ENCODE peak calls at places on chromosomes 12 and 14, in six cellular contexts. One of them, this sample, is unnamed.

GRCh38 chr12:16019131-16019530 is 108.0 kb downstream of the DERA start:
- DNase-seq in transverse colon: no peak
- DNase-seq in astrocyte: peak; percentile 59
- DNase-seq in HepG2: no peak
- DNase-seq in neural progenitor cell: no peak
- DNase-seq in DND-41: no peak
- DNase-seq in this sample: no peak

GRCh38 chr12:27626239-27626638 is 70.0 kb upstream of the REP15 start:
- DNase-seq in DND-41: no peak
- DNase-seq in neural progenitor cell: no peak
- DNase-seq in astrocyte: peak; percentile 46
- DNase-seq in HepG2: no peak
- DNase-seq in transverse colon: no peak
- DNase-seq in this sample: no peak

GRCh38 chr12:6465467-6466183 is 4.9 kb downstream of the VAMP1 start:
- DNase-seq in neural progenitor cell: peak; percentile 82
- DNase-seq in HepG2: peak; percentile 56
- DNase-seq in DND-41: peak; percentile 59
- DNase-seq in astrocyte: peak; percentile 41
- DNase-seq in transverse colon: peak; percentile 66
- DNase-seq in this sample: peak; percentile 76

GRCh38 chr12:14390885-14391530 is 25.5 kb downstream of the ATF7IP start:
- DNase-seq in neural progenitor cell: no peak
- DNase-seq in HepG2: no peak
- DNase-seq in astrocyte: no peak
- DNase-seq in transverse colon: no peak
- DNase-seq in DND-41: no peak
- DNase-seq in this sample: no peak

GRCh38 chr14:94227029-94227428 is 52.9 kb downstream of the PPP4R4 start:
- DNase-seq in DND-41: no peak
- DNase-seq in neural progenitor cell: no peak
- DNase-seq in transverse colon: no peak
- DNase-seq in astrocyte: peak; percentile 32
- DNase-seq in HepG2: no peak
- DNase-seq in this sample: no peak

GRCh38 chr12:42588981-42589464 is 523 bp downstream of the PRICKLE1 start:
- DNase-seq in astrocyte: no peak
- DNase-seq in DND-41: no peak
- DNase-seq in HepG2: no peak
- DNase-seq in transverse colon: peak; percentile 13
- DNase-seq in neural progenitor cell: peak; percentile 84
- DNase-seq in this sample: peak; percentile 45

GRCh38 chr12:64104376-64104775 is 117.7 kb downstream of the KICS2 start:
- DNase-seq in transverse colon: peak; percentile 25
- DNase-seq in HepG2: no peak
- DNase-seq in astrocyte: peak; percentile 61
- DNase-seq in DND-41: no peak
- DNase-seq in neural progenitor cell: no peak
- DNase-seq in this sample: peak; percentile 84

GRCh38 chr12:43105426-43105981 is 446.5 kb downstream of the ADAMTS20 start:
- DNase-seq in DND-41: no peak
- DNase-seq in HepG2: no peak
- DNase-seq in astrocyte: no peak
- DNase-seq in neural progenitor cell: no peak
- DNase-seq in transverse colon: no peak
- DNase-seq in this sample: no peak

GRCh38 chr12:40762072-40762471 is 69.8 kb downstream of the CNTN1 start:
- DNase-seq in neural progenitor cell: no peak
- DNase-seq in DND-41: no peak
- DNase-seq in astrocyte: no peak
- DNase-seq in transverse colon: no peak
- DNase-seq in HepG2: no peak
- DNase-seq in this sample: no peak

GRCh38 chr12:110689002-110689600 is at the start of gene HVCN1:
- DNase-seq in transverse colon: peak; percentile 60
- DNase-seq in DND-41: peak; percentile 81
- DNase-seq in astrocyte: no peak
- DNase-seq in neural progenitor cell: peak; percentile 82
- DNase-seq in HepG2: no peak
- DNase-seq in this sample: peak; percentile 64

GRCh38 chr12:106681210-106681609 is 93.3 kb upstream of the RIC8B start:
- DNase-seq in astrocyte: no peak
- DNase-seq in neural progenitor cell: peak; percentile 16
- DNase-seq in transverse colon: no peak
- DNase-seq in DND-41: no peak
- DNase-seq in HepG2: no peak
- DNase-seq in this sample: no peak

GRCh38 chr14:46147486-46147885 is 504.1 kb downstream of the RPL10L start:
- DNase-seq in astrocyte: no peak
- DNase-seq in HepG2: no peak
- DNase-seq in transverse colon: no peak
- DNase-seq in neural progenitor cell: no peak
- DNase-seq in DND-41: no peak
- DNase-seq in this sample: no peak

GRCh38 chr14:95770777-95771176 is 56.9 kb upstream of the TCL1A start:
- DNase-seq in transverse colon: no peak
- DNase-seq in astrocyte: no peak
- DNase-seq in neural progenitor cell: no peak
- DNase-seq in HepG2: no peak
- DNase-seq in DND-41: peak; percentile 30
- DNase-seq in this sample: no peak

GRCh38 chr12:113853491-113853890 is 112.6 kb downstream of the RBM19 start:
- DNase-seq in astrocyte: no peak
- DNase-seq in HepG2: no peak
- DNase-seq in DND-41: no peak
- DNase-seq in transverse colon: no peak
- DNase-seq in neural progenitor cell: no peak
- DNase-seq in this sample: no peak

GRCh38 chr12:15196221-15196620 is 25.0 kb downstream of the RERG start:
- DNase-seq in astrocyte: no peak
- DNase-seq in HepG2: no peak
- DNase-seq in DND-41: no peak
- DNase-seq in neural progenitor cell: no peak
- DNase-seq in transverse colon: no peak
- DNase-seq in this sample: no peak

GRCh38 chr12:103933237-103933636 is 3.0 kb downstream of the HSP90B1 start:
- DNase-seq in transverse colon: no peak
- DNase-seq in HepG2: no peak
- DNase-seq in neural progenitor cell: peak; percentile 63
- DNase-seq in astrocyte: no peak
- DNase-seq in DND-41: no peak
- DNase-seq in this sample: no peak

GRCh38 chr14:50086316-50086700 is 30.1 kb downstream of the VCPKMT start:
- DNase-seq in neural progenitor cell: no peak
- DNase-seq in astrocyte: no peak
- DNase-seq in transverse colon: no peak
- DNase-seq in DND-41: no peak
- DNase-seq in HepG2: no peak
- DNase-seq in this sample: no peak

GRCh38 chr14:76827696-76828301 is 1.6 kb downstream of the LRRC74A start:
- DNase-seq in neural progenitor cell: no peak
- DNase-seq in astrocyte: no peak
- DNase-seq in DND-41: no peak
- DNase-seq in transverse colon: no peak
- DNase-seq in HepG2: no peak
- DNase-seq in this sample: peak; percentile 36

GRCh38 chr12:31368666-31369361 is 42.9 kb upstream of the SINHCAF start:
- DNase-seq in transverse colon: no peak
- DNase-seq in astrocyte: no peak
- DNase-seq in neural progenitor cell: peak; percentile 83
- DNase-seq in DND-41: no peak
- DNase-seq in HepG2: no peak
- DNase-seq in this sample: no peak

GRCh38 chr14:90513151-90514014 is 116.6 kb downstream of the CALM1 start:
- DNase-seq in transverse colon: peak; percentile 90
- DNase-seq in neural progenitor cell: peak; percentile 71
- DNase-seq in astrocyte: no peak
- DNase-seq in HepG2: peak; percentile 93
- DNase-seq in DND-41: no peak
- DNase-seq in this sample: no peak

GRCh38 chr12:105492591-105492990 is 162.1 kb downstream of the C12orf75 start:
- DNase-seq in transverse colon: no peak
- DNase-seq in DND-41: no peak
- DNase-seq in neural progenitor cell: no peak
- DNase-seq in astrocyte: peak; percentile 96
- DNase-seq in HepG2: no peak
- DNase-seq in this sample: no peak

GRCh38 chr12:116236148-116236731 is 41.3 kb downstream of the MED13L start:
- DNase-seq in neural progenitor cell: peak; percentile 68
- DNase-seq in astrocyte: peak; percentile 46
- DNase-seq in DND-41: peak; percentile 66
- DNase-seq in transverse colon: peak; percentile 37
- DNase-seq in HepG2: peak; percentile 43
- DNase-seq in this sample: peak; percentile 39

GRCh38 chr12:12474471-12474928 is 88.2 kb downstream of the DUSP16 start:
- DNase-seq in neural progenitor cell: no peak
- DNase-seq in HepG2: no peak
- DNase-seq in astrocyte: no peak
- DNase-seq in DND-41: no peak
- DNase-seq in transverse colon: no peak
- DNase-seq in this sample: no peak

GRCh38 chr12:70367268-70368141 is 1.4 kb downstream of the KCNMB4 start:
- DNase-seq in neural progenitor cell: peak; percentile 13
- DNase-seq in astrocyte: peak; percentile 5
- DNase-seq in DND-41: no peak
- DNase-seq in transverse colon: no peak
- DNase-seq in HepG2: no peak
- DNase-seq in this sample: no peak

GRCh38 chr12:92143280-92143679 is 2.4 kb downstream of the BTG1 start:
- DNase-seq in astrocyte: no peak
- DNase-seq in HepG2: no peak
- DNase-seq in neural progenitor cell: no peak
- DNase-seq in transverse colon: no peak
- DNase-seq in DND-41: no peak
- DNase-seq in this sample: no peak

GRCh38 chr12:92145731-92146496 is at the start of gene BTG1:
- DNase-seq in astrocyte: peak; percentile 99
- DNase-seq in DND-41: peak; percentile 100
- DNase-seq in neural progenitor cell: peak; percentile 100
- DNase-seq in HepG2: peak; percentile 98
- DNase-seq in transverse colon: peak; percentile 100
- DNase-seq in this sample: peak; percentile 100

GRCh38 chr12:92145481-92145730 is 240 bp downstream of the BTG1 start:
- DNase-seq in neural progenitor cell: no peak
- DNase-seq in HepG2: no peak
- DNase-seq in transverse colon: no peak
- DNase-seq in DND-41: no peak
- DNase-seq in astrocyte: no peak
- DNase-seq in this sample: peak; percentile 43

GRCh38 chr12:92144045-92144630 is 1.5 kb downstream of the BTG1 start:
- DNase-seq in HepG2: peak; percentile 81
- DNase-seq in astrocyte: peak; percentile 95
- DNase-seq in transverse colon: peak; percentile 80
- DNase-seq in neural progenitor cell: peak; percentile 90
- DNase-seq in DND-41: peak; percentile 72
- DNase-seq in this sample: peak; percentile 80

GRCh38 chr12:92144631-92145480 is 790 bp downstream of the BTG1 start:
- DNase-seq in neural progenitor cell: peak; percentile 66
- DNase-seq in astrocyte: peak; percentile 63
- DNase-seq in transverse colon: peak; percentile 71
- DNase-seq in HepG2: peak; percentile 27
- DNase-seq in DND-41: peak; percentile 45
- DNase-seq in this sample: peak; percentile 66
- TF ChIP-seq CTCF in neural progenitor cell: peak; percentile 31
- TF ChIP-seq CTCF in astrocyte: no peak
- TF ChIP-seq CTCF in transverse colon: no peak
- TF ChIP-seq CTCF in HepG2: peak; percentile 44
- TF ChIP-seq CTCF in DND-41: peak; percentile 47
- TF ChIP-seq CTCF in this sample: peak; percentile 26

GRCh38 chr14:23366163-23366921 is 1.4 kb upstream of the EFS start:
- DNase-seq in HepG2: no peak
- DNase-seq in transverse colon: peak; percentile 42
- DNase-seq in DND-41: no peak
- DNase-seq in neural progenitor cell: peak; percentile 97
- DNase-seq in astrocyte: peak; percentile 68
- DNase-seq in this sample: peak; percentile 83
- H3K4me3 ChIP-seq in HepG2: no peak overlapping the region
- H3K4me3 ChIP-seq in transverse colon: peak overlapping the region; percentile 39
- H3K4me3 ChIP-seq in DND-41: no peak overlapping the region
- H3K4me3 ChIP-seq in neural progenitor cell: peak overlapping the region; percentile 58
- H3K4me3 ChIP-seq in astrocyte: peak overlapping the region; percentile 58
- H3K4me3 ChIP-seq in this sample: peak overlapping the region; percentile 60

DNA sequence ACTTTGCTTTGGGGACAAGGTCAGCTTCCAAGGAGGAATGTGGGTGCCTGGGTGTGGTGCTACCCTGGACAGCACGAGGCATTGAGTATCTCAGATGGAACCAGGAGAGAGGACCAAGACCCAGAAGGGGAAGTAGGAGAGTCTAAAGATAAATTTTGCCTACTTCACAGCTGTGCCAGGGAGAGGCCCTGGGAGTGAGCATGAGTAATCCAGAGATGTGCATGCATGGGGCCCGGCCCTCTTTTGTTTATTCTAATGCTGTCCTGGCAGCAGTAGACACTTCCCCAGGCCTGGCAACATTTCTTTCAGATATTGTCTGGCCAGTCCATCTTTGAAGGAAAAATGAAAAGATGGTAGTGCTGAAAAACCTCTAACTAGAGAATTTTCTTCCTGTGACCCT is 49.5 kb upstream of the GNPNAT1 start:
- DNase-seq in transverse colon: no peak
- DNase-seq in astrocyte: peak; percentile 34
- DNase-seq in neural progenitor cell: no peak
- DNase-seq in HepG2: no peak
- DNase-seq in DND-41: no peak
- DNase-seq in this sample: no peak
- H3K27ac ChIP-seq in transverse colon: no peak overlapping the region
- H3K27ac ChIP-seq in astrocyte: no peak overlapping the region
- H3K27ac ChIP-seq in neural progenitor cell: no peak overlapping the region
- H3K27ac ChIP-seq in HepG2: no peak overlapping the region
- H3K27ac ChIP-seq in DND-41: no peak overlapping the region
- H3K27ac ChIP-seq in this sample: no peak overlapping the region

GRCh38 chr14:65600742-65601141 is 188.2 kb downstream of the FUT8 start:
- DNase-seq in neural progenitor cell: no peak
- DNase-seq in DND-41: no peak
- DNase-seq in transverse colon: no peak
- DNase-seq in HepG2: no peak
- DNase-seq in astrocyte: no peak
- DNase-seq in this sample: no peak

GRCh38 chr14:65604535-65604934 is 192.0 kb downstream of the FUT8 start:
- DNase-seq in astrocyte: no peak
- DNase-seq in neural progenitor cell: no peak
- DNase-seq in DND-41: no peak
- DNase-seq in transverse colon: no peak
- DNase-seq in HepG2: no peak
- DNase-seq in this sample: no peak

GRCh38 chr14:65599375-65599774 is 186.8 kb downstream of the FUT8 start:
- DNase-seq in HepG2: no peak
- DNase-seq in transverse colon: no peak
- DNase-seq in astrocyte: peak; percentile 63
- DNase-seq in DND-41: no peak
- DNase-seq in neural progenitor cell: no peak
- DNase-seq in this sample: no peak

DNA sequence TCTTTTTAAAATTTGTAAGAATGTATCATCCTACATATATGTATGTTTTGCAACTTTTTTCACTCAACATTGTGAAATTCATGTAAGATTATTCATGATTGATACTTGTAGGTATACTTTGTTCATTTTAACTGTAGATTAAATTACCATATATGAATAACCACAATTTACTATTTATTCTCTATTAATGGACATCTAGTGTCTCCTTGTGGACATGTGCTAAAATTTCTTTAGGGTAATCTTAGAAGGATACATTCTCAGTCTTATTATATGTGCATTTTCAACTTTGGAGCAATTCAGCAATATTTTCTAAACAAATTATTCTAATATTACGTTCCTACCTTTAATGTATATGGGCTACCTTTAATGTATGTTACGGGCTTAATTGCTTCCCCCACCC is 192.4 kb downstream of the FUT8 start:
- DNase-seq in DND-41: no peak
- DNase-seq in HepG2: no peak
- DNase-seq in neural progenitor cell: no peak
- DNase-seq in astrocyte: no peak
- DNase-seq in transverse colon: no peak
- DNase-seq in this sample: no peak
- TF ChIP-seq CTCF in DND-41: peak; percentile 16
- TF ChIP-seq CTCF in HepG2: no peak
- TF ChIP-seq CTCF in neural progenitor cell: no peak
- TF ChIP-seq CTCF in astrocyte: peak; percentile 6
- TF ChIP-seq CTCF in transverse colon: no peak
- TF ChIP-seq CTCF in this sample: no peak